ENCODE peak calls at places on chromosomes 4 and X, in ten cellular contexts. Y is upper lobe of right lung; N is GM03348; E is T-cell; S is uterus; O is stimulated activated CD4-positive, alpha-beta T cell treated with anti-CD3 and anti-CD28 coated beads, Interleukin-2, amount 100 ng/mL, for 48 hours; K is posterior vena cava; I is right atrium auricular region; T is activated CD4-positive, alpha-beta T cell treated with anti-CD3 and anti-CD28 coated beads, Interleukin-2, amount 50 U/mL, for 4 hours; H is upper lobe of left lung. R is an unnamed sample.

GRCh38 chrX:119759333-119759766 is 962 bp downstream of the SOWAHD start:
- DNase-seq in Y (no peak), N (no peak), E (no peak), S (no peak), O (no peak), K (peak; percentile 72), I (no peak), T (no peak), H (no peak), R (no peak)

GRCh38 chr4:3045500-3045850 is 28.9 kb downstream of the HTT-AS start:
- DNase-seq in Y (peak; percentile 84), N (no peak), E (peak; percentile 72), S (no peak), O (no peak), K (peak; percentile 92), I (peak; percentile 82), T (peak; percentile 27), H (peak; percentile 81), R (no peak)

GRCh38 chrX:18892881-18893280 is 91.0 kb downstream of the PHKA2 start:
- DNase-seq in Y (no peak), N (no peak), E (no peak), S (no peak), O (no peak), K (no peak), I (no peak), T (no peak), H (no peak), R (no peak)

GRCh38 chr4:175932116-175932515 is 120.1 kb upstream of the GPM6A start:
- DNase-seq in Y (no peak), N (no peak), E (no peak), S (no peak), O (no peak), K (no peak), I (no peak), T (no peak), H (no peak), R (no peak)

GRCh38 chr4:70473691-70474090 is 1.7 kb downstream of the MUC7 start:
- DNase-seq in Y (no peak), N (no peak), E (no peak), S (no peak), O (no peak), K (no peak), I (no peak), T (no peak), H (no peak), R (no peak)

GRCh38 chr4:41258783-41259182 is 2.1 kb downstream of the UCHL1 start:
- DNase-seq in Y (no peak), N (peak; percentile 70), E (no peak), S (no peak), O (no peak), K (no peak), I (peak; percentile 61), T (no peak), H (no peak), R (peak; percentile 60)

GRCh38 chrX:77694491-77694890 is 91.5 kb downstream of the ATRX start:
- DNase-seq in Y (no peak), N (no peak), E (no peak), S (no peak), O (no peak), K (no peak), I (no peak), T (no peak), H (no peak), R (no peak)

GRCh38 chrX:76428243-76429130 is 977 bp downstream of the MAGEE1 start:
- DNase-seq in Y (peak; percentile 48), N (peak; percentile 12), E (peak; percentile 42), S (peak; percentile 11), O (peak; percentile 9), K (peak; percentile 79), I (no peak), T (peak; percentile 50), H (no peak), R (no peak)

GRCh38 chr4:46850026-46850425 is 59.0 kb downstream of the COX7B2 start:
- DNase-seq in Y (no peak), N (no peak), E (no peak), S (no peak), O (no peak), K (no peak), I (no peak), T (no peak), H (no peak), R (no peak)

GRCh38 chr4:158211288-158211687 is 1.0 kb downstream of the TMEM144 start:
- DNase-seq in Y (no peak), N (no peak), E (no peak), S (no peak), O (no peak), K (no peak), I (no peak), T (no peak), H (no peak), R (peak; percentile 0)

GRCh38 chr4:118989098-118990080 is 100.7 kb downstream of the SYNPO2 start:
- DNase-seq in Y (no peak), N (peak; percentile 74), E (no peak), S (peak; percentile 45), O (no peak), K (no peak), I (no peak), T (no peak), H (no peak), R (peak; percentile 90)

GRCh38 chr4:41538017-41538733 is at the start of gene LIMCH1:
- DNase-seq in Y (peak; percentile 67), N (peak; percentile 52), E (no peak), S (peak; percentile 40), O (no peak), K (peak; percentile 90), I (peak; percentile 88), T (no peak), H (peak; percentile 39), R (no peak)

GRCh38 chrX:72572248-72573157 is at the start of gene HDAC8:
- DNase-seq in Y (peak; percentile 80), N (peak; percentile 69), E (no peak), S (peak; percentile 64), O (peak; percentile 16), K (peak; percentile 91), I (peak; percentile 69), T (peak; percentile 17), H (peak; percentile 58), R (peak; percentile 73)

GRCh38 chrX:10574663-10575062 is 45.7 kb downstream of the MID1 start:
- DNase-seq in Y (no peak), N (peak; percentile 14), E (no peak), S (no peak), O (no peak), K (no peak), I (no peak), T (no peak), H (no peak), R (peak; percentile 51)

GRCh38 chr4:68218044-68218443 is 27.4 kb downstream of the TMPRSS11B start:
- DNase-seq in Y (no peak), N (no peak), E (no peak), S (no peak), O (no peak), K (no peak), I (no peak), T (no peak), H (no peak), R (no peak)

GRCh38 chr4:6217716-6218381 is 17.5 kb upstream of the JAKMIP1 start:
- DNase-seq in Y (no peak), N (no peak), E (no peak), S (no peak), O (no peak), K (no peak), I (no peak), T (no peak), H (no peak), R (no peak)

GRCh38 chr4:129240816-129241215 is 144.9 kb downstream of the C4orf33 start:
- DNase-seq in Y (no peak), N (no peak), E (no peak), S (no peak), O (no peak), K (no peak), I (no peak), T (no peak), H (no peak), R (no peak)

GRCh38 chr4:8506373-8507250 is 66.0 kb downstream of the TRMT44 start:
- DNase-seq in Y (no peak), N (peak; percentile 77), E (no peak), S (peak; percentile 65), O (no peak), K (peak; percentile 88), I (peak; percentile 74), T (no peak), H (peak; percentile 42), R (no peak)

GRCh38 chrX:122055450-122055849 is 1008.0 kb downstream of the GLUD2 start:
- DNase-seq in Y (no peak), N (no peak), E (no peak), S (no peak), O (no peak), K (no peak), I (no peak), T (no peak), H (no peak), R (no peak)

GRCh38 chr4:185011408-185011807 is 6.9 kb upstream of the HELT start:
- DNase-seq in Y (no peak), N (no peak), E (no peak), S (no peak), O (no peak), K (no peak), I (no peak), T (peak; percentile 5), H (no peak), R (no peak)

GRCh38 chrX:21725498-21725897 is 32.4 kb downstream of the SMPX start:
- DNase-seq in Y (no peak), N (peak; percentile 42), E (no peak), S (no peak), O (no peak), K (no peak), I (no peak), T (no peak), H (no peak), R (peak; percentile 50)

GRCh38 chr4:148215202-148215601 is 227.0 kb downstream of the NR3C2 start:
- DNase-seq in Y (no peak), N (no peak), E (no peak), S (no peak), O (no peak), K (no peak), I (no peak), T (no peak), H (no peak), R (no peak)

GRCh38 chr4:130753926-130754325 is 1658.0 kb downstream of the C4orf33 start:
- DNase-seq in Y (no peak), N (no peak), E (no peak), S (no peak), O (no peak), K (no peak), I (no peak), T (no peak), H (no peak), R (no peak)

GRCh38 chr4:66178901-66179300 is 508.6 kb upstream of the EPHA5 start:
- DNase-seq in Y (no peak), N (no peak), E (no peak), S (no peak), O (no peak), K (no peak), I (no peak), T (no peak), H (no peak), R (peak; percentile 30)

GRCh38 chr4:38872620-38873019 is 5.0 kb downstream of the FAM114A1 start:
- DNase-seq in Y (no peak), N (peak; percentile 60), E (no peak), S (no peak), O (no peak), K (no peak), I (no peak), T (no peak), H (no peak), R (peak; percentile 78)